ENCODE peak calls at places on chromosomes 16 and 17, in eight cellular contexts. U is fibroblast of the aortic adventitia; M is psoas muscle; T is brain microvascular endothelial cell; Q is A549; H is HTR-8/SVneo; N is activated naive CD8-positive, alpha-beta T cell treated with anti-CD3 and anti-CD28 coated beads for 36 hours; D is H54. L is an unnamed sample.

GRCh38 chr16:27154573-27155521 is 48.5 kb upstream of the KDM8 start:
- DNase-seq in U (peak), M (peak), T (peak), Q (peak), H (peak), N (peak), D (peak), L (no peak)

GRCh38 chr16:12092347-12092882 is 115.9 kb downstream of the SNX29 start:
- DNase-seq in U (peak), M (no peak), T (peak), Q (no peak), H (peak), N (no peak), D (no peak), L (peak)

GRCh38 chr16:84571010-84571409 is 46.9 kb downstream of the COTL1 start:
- DNase-seq in U (no peak), M (no peak), T (no peak), Q (no peak), H (no peak), N (no peak), D (no peak), L (no peak)

GRCh38 chr17:57644311-57644710 is 100.8 kb downstream of the CCDC182 start:
- DNase-seq in U (no peak), M (no peak), T (no peak), Q (no peak), H (no peak), N (no peak), D (no peak), L (no peak)

GRCh38 chr17:8272421-8272820 is 16.0 kb upstream of the RANGRF start:
- DNase-seq in U (no peak), M (no peak), T (no peak), Q (no peak), H (no peak), N (no peak), D (no peak), L (no peak)

GRCh38 chr16:53518550-53519416 is 15.8 kb upstream of the AKTIP start:
- DNase-seq in U (peak), M (no peak), T (peak), Q (no peak), H (peak), N (peak), D (no peak), L (no peak)

GRCh38 chr16:85631802-85632393 is 18.8 kb downstream of the GSE1 start:
- DNase-seq in U (no peak), M (no peak), T (no peak), Q (no peak), H (no peak), N (no peak), D (no peak), L (no peak)

GRCh38 chr16:58201163-58201562 is 3.3 kb upstream of the CSNK2A2 start:
- DNase-seq in U (no peak), M (no peak), T (no peak), Q (no peak), H (no peak), N (no peak), D (no peak), L (no peak)

GRCh38 chr17:80942360-80943345 is 49.0 kb upstream of the CHMP6 start:
- DNase-seq in U (peak), M (peak), T (peak), Q (no peak), H (no peak), N (no peak), D (no peak), L (no peak)

GRCh38 chr16:19513377-19514053 is 8.4 kb downstream of the GDE1 start:
- DNase-seq in U (no peak), M (no peak), T (no peak), Q (no peak), H (no peak), N (no peak), D (no peak), L (peak)

GRCh38 chr17:79033741-79034501 is 10.0 kb downstream of the C1QTNF1 start:
- DNase-seq in U (no peak), M (peak), T (no peak), Q (no peak), H (no peak), N (no peak), D (no peak), L (no peak)

GRCh38 chr17:65455972-65456343 is 105.5 kb downstream of the AXIN2 start:
- DNase-seq in U (peak), M (no peak), T (no peak), Q (no peak), H (peak), N (no peak), D (no peak), L (no peak)

GRCh38 chr17:75096082-75096625 is 8.4 kb downstream of the SLC16A5 start:
- DNase-seq in U (peak), M (peak), T (peak), Q (peak), H (peak), N (no peak), D (peak), L (peak)

GRCh38 chr16:50573947-50574751 is 26.0 kb downstream of the NKD1 start:
- DNase-seq in U (peak), M (peak), T (no peak), Q (no peak), H (no peak), N (no peak), D (no peak), L (no peak)

GRCh38 chr16:8674413-8675022 is at the start of gene ABAT:
- DNase-seq in U (peak), M (peak), T (peak), Q (peak), H (peak), N (peak), D (peak), L (peak)

GRCh38 chr17:43927101-43927935 is 15.0 kb downstream of the PPY start:
- DNase-seq in U (no peak), M (peak), T (no peak), Q (no peak), H (no peak), N (peak), D (no peak), L (no peak)

GRCh38 chr16:53129281-53130192 is 74.7 kb downstream of the CHD9 start:
- DNase-seq in U (peak), M (no peak), T (peak), Q (no peak), H (no peak), N (no peak), D (no peak), L (no peak)

GRCh38 chr16:11546522-11547485 is 39.9 kb downstream of the LITAF start:
- DNase-seq in U (peak), M (no peak), T (no peak), Q (no peak), H (no peak), N (no peak), D (no peak), L (no peak)

GRCh38 chr17:1605681-1606351 is 22.8 kb downstream of the SLC43A2 start:
- DNase-seq in U (no peak), M (no peak), T (no peak), Q (no peak), H (no peak), N (no peak), D (no peak), L (no peak)

GRCh38 chr16:73523209-73523608 is 475.3 kb upstream of the ZFHX3 start:
- DNase-seq in U (no peak), M (no peak), T (no peak), Q (no peak), H (no peak), N (no peak), D (no peak), L (no peak)

GRCh38 chr17:52181842-52182241 is 23.3 kb upstream of the CA10 start:
- DNase-seq in U (no peak), M (no peak), T (no peak), Q (no peak), H (no peak), N (no peak), D (no peak), L (no peak)

GRCh38 chr16:85556456-85557082 is 56.6 kb upstream of the GSE1 start:
- DNase-seq in U (no peak), M (peak), T (no peak), Q (peak), H (no peak), N (peak), D (peak), L (no peak)

GRCh38 chr17:900336-900735 is 79.2 kb downstream of the NXN start:
- DNase-seq in U (peak), M (no peak), T (no peak), Q (no peak), H (no peak), N (no peak), D (no peak), L (no peak)

GRCh38 chr17:21001813-21002221 is 41.0 kb downstream of the USP22 start:
- DNase-seq in U (no peak), M (peak), T (no peak), Q (no peak), H (no peak), N (no peak), D (no peak), L (no peak)

GRCh38 chr17:7841622-7842379 is 7.8 kb downstream of the KDM6B start:
- DNase-seq in U (peak), M (peak), T (peak), Q (peak), H (peak), N (peak), D (peak), L (peak)

GRCh38 chr17:48678141-48678971 is 44.0 kb downstream of the PRAC1 start:
- DNase-seq in U (peak), M (peak), T (peak), Q (peak), H (peak), N (peak), D (peak), L (peak)

GRCh38 chr16:19132898-19133297 is 19.1 kb downstream of the ITPRIPL2 start:
- DNase-seq in U (no peak), M (no peak), T (no peak), Q (no peak), H (no peak), N (no peak), D (no peak), L (no peak)